ENCODE peak calls at places on chromosomes 11 and 22, in six cellular contexts. One of them, this sample, is unnamed.

GRCh38 chr11:58358969-58359368 is at the start of gene OR5B17:
- DNase-seq in neuronal stem cell: no peak
- DNase-seq in IMR-90: no peak
- DNase-seq in H1: no peak
- DNase-seq in mesenchymal stem cell: no peak
- DNase-seq in trophoblast cell: no peak
- DNase-seq in this sample: no peak

GRCh38 chr22:43098356-43098755 is 9.2 kb upstream of the TTLL1 start:
- DNase-seq in neuronal stem cell: no peak
- DNase-seq in IMR-90: no peak
- DNase-seq in H1: no peak
- DNase-seq in mesenchymal stem cell: peak
- DNase-seq in trophoblast cell: no peak
- DNase-seq in this sample: no peak

GRCh38 chr11:77345621-77346020 is 44.1 kb upstream of the GDPD4 start:
- DNase-seq in neuronal stem cell: no peak
- DNase-seq in IMR-90: peak
- DNase-seq in H1: no peak
- DNase-seq in mesenchymal stem cell: peak
- DNase-seq in trophoblast cell: no peak
- DNase-seq in this sample: no peak

GRCh38 chr22:19595532-19595931 is 71.3 kb upstream of the CLDN5 start:
- DNase-seq in neuronal stem cell: no peak
- DNase-seq in IMR-90: no peak
- DNase-seq in H1: no peak
- DNase-seq in mesenchymal stem cell: no peak
- DNase-seq in trophoblast cell: no peak
- DNase-seq in this sample: no peak

GRCh38 chr11:36750349-36750748 is 152.3 kb upstream of the RAG2 start:
- DNase-seq in neuronal stem cell: no peak
- DNase-seq in IMR-90: no peak
- DNase-seq in H1: no peak
- DNase-seq in mesenchymal stem cell: no peak
- DNase-seq in trophoblast cell: no peak
- DNase-seq in this sample: no peak

GRCh38 chr11:69921429-69922014 is 102.3 kb upstream of the FGF3 start:
- DNase-seq in neuronal stem cell: no peak
- DNase-seq in IMR-90: no peak
- DNase-seq in H1: no peak
- DNase-seq in mesenchymal stem cell: no peak
- DNase-seq in trophoblast cell: no peak
- DNase-seq in this sample: no peak

GRCh38 chr11:58905141-58905715 is 34.1 kb upstream of the GLYATL1 start:
- DNase-seq in neuronal stem cell: peak
- DNase-seq in IMR-90: peak
- DNase-seq in H1: no peak
- DNase-seq in mesenchymal stem cell: peak
- DNase-seq in trophoblast cell: no peak
- DNase-seq in this sample: peak

GRCh38 chr11:58905716-58906547 is 33.4 kb upstream of the GLYATL1 start:
- DNase-seq in neuronal stem cell: peak
- DNase-seq in IMR-90: peak
- DNase-seq in H1: peak
- DNase-seq in mesenchymal stem cell: peak
- DNase-seq in trophoblast cell: no peak
- DNase-seq in this sample: peak

GRCh38 chr22:24459911-24460310 is 32.5 kb downstream of the ADORA2A start:
- DNase-seq in neuronal stem cell: no peak
- DNase-seq in IMR-90: no peak
- DNase-seq in H1: no peak
- DNase-seq in mesenchymal stem cell: no peak
- DNase-seq in trophoblast cell: no peak
- DNase-seq in this sample: no peak

GRCh38 chr11:65793625-65794400 is 7.0 kb downstream of the OVOL1 start:
- DNase-seq in neuronal stem cell: no peak
- DNase-seq in IMR-90: no peak
- DNase-seq in H1: no peak
- DNase-seq in mesenchymal stem cell: no peak
- DNase-seq in trophoblast cell: no peak
- DNase-seq in this sample: no peak

GRCh38 chr11:86491048-86491447 is 116.4 kb downstream of the CCDC81 start:
- DNase-seq in neuronal stem cell: no peak
- DNase-seq in IMR-90: no peak
- DNase-seq in H1: no peak
- DNase-seq in mesenchymal stem cell: no peak
- DNase-seq in trophoblast cell: no peak
- DNase-seq in this sample: no peak

GRCh38 chr11:68396526-68396925 is 64.0 kb upstream of the PPP6R3 start:
- DNase-seq in neuronal stem cell: no peak
- DNase-seq in IMR-90: no peak
- DNase-seq in H1: no peak
- DNase-seq in mesenchymal stem cell: no peak
- DNase-seq in trophoblast cell: no peak
- DNase-seq in this sample: no peak

GRCh38 chr11:26709057-26709456 is 12.8 kb downstream of the SLC5A12 start:
- DNase-seq in neuronal stem cell: no peak
- DNase-seq in IMR-90: no peak
- DNase-seq in H1: no peak
- DNase-seq in mesenchymal stem cell: no peak
- DNase-seq in trophoblast cell: no peak
- DNase-seq in this sample: no peak

GRCh38 chr22:32058656-32059280 is 15.7 kb downstream of the SLC5A1 start:
- DNase-seq in neuronal stem cell: no peak
- DNase-seq in IMR-90: no peak
- DNase-seq in H1: no peak
- DNase-seq in mesenchymal stem cell: peak
- DNase-seq in trophoblast cell: peak
- DNase-seq in this sample: no peak

GRCh38 chr11:113730887-113731726 is 25.0 kb upstream of the TMPRSS5 start:
- DNase-seq in neuronal stem cell: peak
- DNase-seq in IMR-90: peak
- DNase-seq in H1: no peak
- DNase-seq in mesenchymal stem cell: peak
- DNase-seq in trophoblast cell: peak
- DNase-seq in this sample: peak

GRCh38 chr11:132405728-132406127 is 1035.3 kb downstream of the NTM start:
- DNase-seq in neuronal stem cell: no peak
- DNase-seq in IMR-90: no peak
- DNase-seq in H1: peak
- DNase-seq in mesenchymal stem cell: no peak
- DNase-seq in trophoblast cell: no peak
- DNase-seq in this sample: peak

GRCh38 chr11:79404325-79404724 is 36.5 kb downstream of the TENM4 start:
- DNase-seq in neuronal stem cell: no peak
- DNase-seq in IMR-90: peak
- DNase-seq in H1: no peak
- DNase-seq in mesenchymal stem cell: peak
- DNase-seq in trophoblast cell: no peak
- DNase-seq in this sample: no peak

GRCh38 chr11:726278-726915 is 20.4 kb downstream of the EPS8L2 start:
- DNase-seq in neuronal stem cell: no peak
- DNase-seq in IMR-90: peak
- DNase-seq in H1: no peak
- DNase-seq in mesenchymal stem cell: no peak
- DNase-seq in trophoblast cell: no peak
- DNase-seq in this sample: peak

GRCh38 chr22:44047891-44048301 is 23.8 kb downstream of the PARVB start:
- DNase-seq in neuronal stem cell: no peak
- DNase-seq in IMR-90: no peak
- DNase-seq in H1: no peak
- DNase-seq in mesenchymal stem cell: no peak
- DNase-seq in trophoblast cell: no peak
- DNase-seq in this sample: no peak

DNA sequence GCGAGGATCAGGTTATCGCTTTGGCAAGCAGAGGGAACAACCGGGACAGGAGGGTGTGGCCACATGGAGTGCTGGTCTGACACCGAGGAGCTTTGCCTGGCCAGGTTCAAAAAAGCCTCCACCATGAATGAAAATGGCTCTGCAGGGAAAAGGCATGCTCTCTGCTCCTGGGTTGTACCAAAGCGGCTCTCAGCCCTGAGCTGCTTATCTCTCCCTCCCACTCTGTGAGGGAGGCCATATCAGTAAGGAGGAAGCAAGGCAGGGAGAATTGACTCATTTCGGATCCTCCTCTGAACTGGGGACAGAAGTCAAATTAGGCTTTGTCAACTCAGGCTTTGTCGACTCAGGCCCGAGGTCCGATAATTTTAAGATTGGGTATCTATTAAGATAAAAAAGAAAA is 82.9 kb upstream of the CRTAM start:
- DNase-seq in neuronal stem cell: no peak
- DNase-seq in IMR-90: no peak
- DNase-seq in H1: no peak
- DNase-seq in mesenchymal stem cell: no peak
- DNase-seq in trophoblast cell: no peak
- DNase-seq in this sample: no peak
- H2AK5ac ChIP-seq in neuronal stem cell: no peak
- H2AK5ac ChIP-seq in IMR-90: no peak
- H2AK5ac ChIP-seq in H1: no peak
- H2AK5ac ChIP-seq in mesenchymal stem cell: no peak
- H2AK5ac ChIP-seq in trophoblast cell: no peak
- H2AK5ac ChIP-seq in this sample: no peak

DNA sequence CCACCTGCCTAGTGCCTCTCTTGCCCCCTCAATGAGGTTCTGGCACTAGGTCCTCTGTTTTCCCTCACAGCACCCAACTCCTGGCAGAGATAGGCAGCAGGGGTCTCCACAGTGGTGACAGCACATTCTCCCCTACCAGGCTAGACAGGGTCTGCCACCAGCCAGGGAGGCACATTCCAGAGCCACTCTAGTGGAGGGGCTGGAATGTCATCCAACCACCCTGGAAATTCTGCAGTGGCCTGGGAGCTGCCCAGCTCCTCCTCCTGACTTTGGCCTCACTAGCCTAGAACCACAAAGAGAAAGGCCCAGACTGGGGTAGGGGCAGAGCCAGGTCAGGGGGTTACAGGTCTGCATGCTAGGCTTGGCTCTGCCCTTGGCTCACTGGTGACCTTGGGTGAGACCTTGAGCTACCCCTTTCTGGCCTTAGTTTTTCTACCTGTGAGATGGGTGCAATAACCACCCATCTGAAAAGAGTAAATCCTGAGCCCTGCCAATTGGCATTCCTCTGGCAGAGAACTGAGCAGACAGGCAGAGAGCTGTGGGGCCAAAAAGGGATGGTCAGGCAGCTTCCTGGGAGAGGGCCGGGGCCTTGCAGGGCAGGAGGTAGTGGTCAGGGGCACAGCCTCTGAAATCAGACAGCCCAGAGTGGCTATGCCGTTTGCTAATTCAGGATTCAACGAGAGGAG is 7.1 kb downstream of the P2RY2 start:
- DNase-seq in neuronal stem cell: no peak
- DNase-seq in IMR-90: no peak
- DNase-seq in H1: no peak
- DNase-seq in mesenchymal stem cell: no peak
- DNase-seq in trophoblast cell: peak
- DNase-seq in this sample: no peak
- H3K4me2 ChIP-seq in neuronal stem cell: no peak
- H3K4me2 ChIP-seq in IMR-90: no peak
- H3K4me2 ChIP-seq in H1: no peak
- H3K4me2 ChIP-seq in mesenchymal stem cell: no peak
- H3K4me2 ChIP-seq in trophoblast cell: no peak
- H3K4me2 ChIP-seq in this sample: no peak

GRCh38 chr11:95231126-95231880 is at the start of gene SESN3:
- DNase-seq in neuronal stem cell: peak
- DNase-seq in IMR-90: peak
- DNase-seq in H1: peak
- DNase-seq in mesenchymal stem cell: peak
- DNase-seq in trophoblast cell: peak
- DNase-seq in this sample: peak

GRCh38 chr11:95229199-95230053 is 1.6 kb downstream of the SESN3 start:
- DNase-seq in neuronal stem cell: no peak
- DNase-seq in IMR-90: peak
- DNase-seq in H1: no peak
- DNase-seq in mesenchymal stem cell: peak
- DNase-seq in trophoblast cell: no peak
- DNase-seq in this sample: no peak

GRCh38 chr11:95228081-95228859 is 2.7 kb downstream of the SESN3 start:
- DNase-seq in neuronal stem cell: no peak
- DNase-seq in IMR-90: no peak
- DNase-seq in H1: no peak
- DNase-seq in mesenchymal stem cell: no peak
- DNase-seq in trophoblast cell: no peak
- DNase-seq in this sample: no peak

GRCh38 chr11:95231881-95232605 is 1.0 kb upstream of the SESN3 start:
- DNase-seq in neuronal stem cell: no peak
- DNase-seq in IMR-90: no peak
- DNase-seq in H1: no peak
- DNase-seq in mesenchymal stem cell: peak
- DNase-seq in trophoblast cell: no peak
- DNase-seq in this sample: peak

GRCh38 chr11:95230054-95231034 is 658 bp downstream of the SESN3 start:
- DNase-seq in neuronal stem cell: peak
- DNase-seq in IMR-90: no peak
- DNase-seq in H1: no peak
- DNase-seq in mesenchymal stem cell: peak
- DNase-seq in trophoblast cell: peak
- DNase-seq in this sample: peak
- H2AFZ ChIP-seq in neuronal stem cell: peak
- H2AFZ ChIP-seq in IMR-90: peak
- H2AFZ ChIP-seq in H1: peak
- H2AFZ ChIP-seq in mesenchymal stem cell: peak
- H2AFZ ChIP-seq in trophoblast cell: peak
- H2AFZ ChIP-seq in this sample: no peak

GRCh38 chr11:61975638-61976419 is 8.4 kb upstream of the FTH1 start:
- DNase-seq in neuronal stem cell: no peak
- DNase-seq in IMR-90: no peak
- DNase-seq in H1: no peak
- DNase-seq in mesenchymal stem cell: no peak
- DNase-seq in trophoblast cell: no peak
- DNase-seq in this sample: no peak

GRCh38 chr11:61972112-61972795 is 4.8 kb upstream of the FTH1 start:
- DNase-seq in neuronal stem cell: no peak
- DNase-seq in IMR-90: no peak
- DNase-seq in H1: no peak
- DNase-seq in mesenchymal stem cell: no peak
- DNase-seq in trophoblast cell: no peak
- DNase-seq in this sample: no peak

GRCh38 chr11:61972796-61973602 is 5.6 kb upstream of the FTH1 start:
- DNase-seq in neuronal stem cell: no peak
- DNase-seq in IMR-90: peak
- DNase-seq in H1: no peak
- DNase-seq in mesenchymal stem cell: peak
- DNase-seq in trophoblast cell: peak
- DNase-seq in this sample: no peak

GRCh38 chr11:61974766-61975631 is 7.6 kb upstream of the FTH1 start:
- DNase-seq in neuronal stem cell: no peak
- DNase-seq in IMR-90: no peak
- DNase-seq in H1: no peak
- DNase-seq in mesenchymal stem cell: no peak
- DNase-seq in trophoblast cell: no peak
- DNase-seq in this sample: no peak

DNA sequence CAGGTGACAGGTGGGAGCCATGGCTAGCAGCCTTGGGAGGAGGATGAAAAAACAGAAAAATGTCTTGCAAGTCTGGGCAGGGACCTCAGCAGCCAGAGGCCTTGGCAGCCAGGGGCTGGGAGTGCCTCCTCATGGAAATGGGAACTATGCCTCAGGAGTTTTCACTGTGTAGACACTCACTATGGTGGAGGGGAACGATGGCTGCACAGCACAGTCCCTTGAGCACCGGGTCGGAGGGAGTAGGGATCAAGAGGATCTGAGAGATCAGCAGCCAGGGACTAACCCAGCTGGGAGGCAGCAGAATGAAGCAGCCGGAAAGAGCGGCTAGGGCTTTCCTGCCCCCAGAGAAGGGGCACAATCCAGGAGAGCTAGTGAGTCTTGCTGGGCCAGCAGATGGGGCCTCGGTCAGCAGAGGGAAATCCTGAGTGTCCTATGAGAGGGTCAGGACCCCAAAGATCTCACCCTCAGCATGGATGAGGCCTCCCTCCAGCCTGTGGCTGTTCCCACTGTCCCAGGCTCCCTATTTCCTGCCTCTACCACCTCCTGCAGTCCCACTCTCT is 6.2 kb upstream of the FTH1 start:
- DNase-seq in neuronal stem cell: no peak
- DNase-seq in IMR-90: no peak
- DNase-seq in H1: no peak
- DNase-seq in mesenchymal stem cell: peak
- DNase-seq in trophoblast cell: peak
- DNase-seq in this sample: no peak
- H2AK5ac ChIP-seq in neuronal stem cell: peak
- H2AK5ac ChIP-seq in IMR-90: peak
- H2AK5ac ChIP-seq in H1: peak
- H2AK5ac ChIP-seq in mesenchymal stem cell: peak
- H2AK5ac ChIP-seq in trophoblast cell: peak
- H2AK5ac ChIP-seq in this sample: no peak